ENCODE peak calls at places on chromosomes 12 and 14, in nine cellular contexts. One of them, this sample, is unnamed.
A peak's percentile ranks its signal among the peaks of the same experiment; 100 is the strongest.

GRCh38 chr12:109730306-109731145 is 16.9 kb downstream of the FAM222A start:
- DNase-seq in esophagus squamous epithelium: no peak
- DNase-seq in chondrocyte: peak; percentile 50
- DNase-seq in astrocyte of the spinal cord: no peak
- DNase-seq in tibial artery: no peak
- DNase-seq in body of pancreas: peak; percentile 7
- DNase-seq in A673: no peak
- DNase-seq in lung: no peak
- DNase-seq in fibroblast of pulmonary artery: no peak
- DNase-seq in this sample: no peak

GRCh38 chr12:16359512-16360491 is 12.4 kb downstream of the MGST1 start:
- DNase-seq in astrocyte of the spinal cord: peak; percentile 38
- DNase-seq in body of pancreas: peak; percentile 50
- DNase-seq in tibial artery: peak; percentile 40
- DNase-seq in fibroblast of pulmonary artery: peak; percentile 75
- DNase-seq in lung: no peak
- DNase-seq in chondrocyte: no peak
- DNase-seq in A673: peak; percentile 77
- DNase-seq in esophagus squamous epithelium: no peak
- DNase-seq in this sample: no peak

GRCh38 chr12:108826115-108826806 is 31.1 kb downstream of the SSH1 start:
- DNase-seq in chondrocyte: no peak
- DNase-seq in esophagus squamous epithelium: no peak
- DNase-seq in lung: no peak
- DNase-seq in fibroblast of pulmonary artery: peak; percentile 96
- DNase-seq in A673: no peak
- DNase-seq in astrocyte of the spinal cord: peak; percentile 99
- DNase-seq in body of pancreas: peak; percentile 31
- DNase-seq in tibial artery: peak; percentile 83
- DNase-seq in this sample: peak; percentile 98

GRCh38 chr12:65835256-65835655 is 11.0 kb downstream of the HMGA2 start:
- DNase-seq in fibroblast of pulmonary artery: no peak
- DNase-seq in tibial artery: no peak
- DNase-seq in astrocyte of the spinal cord: no peak
- DNase-seq in esophagus squamous epithelium: no peak
- DNase-seq in chondrocyte: no peak
- DNase-seq in body of pancreas: no peak
- DNase-seq in lung: no peak
- DNase-seq in A673: no peak
- DNase-seq in this sample: no peak

GRCh38 chr12:124334266-124334665 is 39.4 kb downstream of the RFLNA start:
- DNase-seq in tibial artery: no peak
- DNase-seq in body of pancreas: no peak
- DNase-seq in fibroblast of pulmonary artery: no peak
- DNase-seq in esophagus squamous epithelium: no peak
- DNase-seq in A673: no peak
- DNase-seq in astrocyte of the spinal cord: no peak
- DNase-seq in chondrocyte: no peak
- DNase-seq in lung: no peak
- DNase-seq in this sample: no peak

GRCh38 chr12:95262808-95263207 is 45.2 kb downstream of the VEZT start:
- DNase-seq in chondrocyte: no peak
- DNase-seq in fibroblast of pulmonary artery: peak; percentile 60
- DNase-seq in body of pancreas: no peak
- DNase-seq in A673: peak; percentile 51
- DNase-seq in esophagus squamous epithelium: no peak
- DNase-seq in astrocyte of the spinal cord: no peak
- DNase-seq in tibial artery: no peak
- DNase-seq in lung: no peak
- DNase-seq in this sample: no peak

GRCh38 chr14:53564870-53565269 is 391.8 kb downstream of the BMP4 start:
- DNase-seq in A673: no peak
- DNase-seq in tibial artery: no peak
- DNase-seq in fibroblast of pulmonary artery: no peak
- DNase-seq in body of pancreas: no peak
- DNase-seq in astrocyte of the spinal cord: no peak
- DNase-seq in lung: no peak
- DNase-seq in chondrocyte: no peak
- DNase-seq in esophagus squamous epithelium: no peak
- DNase-seq in this sample: no peak

GRCh38 chr14:24282736-24283135 is 11.3 kb upstream of the RABGGTA start:
- DNase-seq in fibroblast of pulmonary artery: no peak
- DNase-seq in astrocyte of the spinal cord: no peak
- DNase-seq in esophagus squamous epithelium: no peak
- DNase-seq in A673: no peak
- DNase-seq in lung: no peak
- DNase-seq in chondrocyte: peak; percentile 51
- DNase-seq in tibial artery: no peak
- DNase-seq in body of pancreas: no peak
- DNase-seq in this sample: no peak

GRCh38 chr12:104455594-104456416 is 943 bp upstream of the CHST11 start:
- DNase-seq in fibroblast of pulmonary artery: no peak
- DNase-seq in astrocyte of the spinal cord: no peak
- DNase-seq in chondrocyte: no peak
- DNase-seq in A673: no peak
- DNase-seq in tibial artery: no peak
- DNase-seq in esophagus squamous epithelium: no peak
- DNase-seq in lung: no peak
- DNase-seq in body of pancreas: no peak
- DNase-seq in this sample: no peak

GRCh38 chr12:104454997-104455396 is 1.8 kb upstream of the CHST11 start:
- DNase-seq in fibroblast of pulmonary artery: peak; percentile 43
- DNase-seq in lung: no peak
- DNase-seq in body of pancreas: no peak
- DNase-seq in astrocyte of the spinal cord: peak; percentile 58
- DNase-seq in tibial artery: no peak
- DNase-seq in chondrocyte: no peak
- DNase-seq in A673: no peak
- DNase-seq in esophagus squamous epithelium: no peak
- DNase-seq in this sample: peak; percentile 69

GRCh38 chr12:104456950-104457745 is 400 bp downstream of the CHST11 start:
- DNase-seq in chondrocyte: no peak
- DNase-seq in body of pancreas: peak; percentile 65
- DNase-seq in tibial artery: peak; percentile 83
- DNase-seq in fibroblast of pulmonary artery: peak; percentile 80
- DNase-seq in astrocyte of the spinal cord: peak; percentile 86
- DNase-seq in A673: peak; percentile 61
- DNase-seq in esophagus squamous epithelium: no peak
- DNase-seq in lung: peak; percentile 60
- DNase-seq in this sample: peak; percentile 81

GRCh38 chr12:104457746-104458644 is 1.2 kb downstream of the CHST11 start:
- DNase-seq in astrocyte of the spinal cord: no peak
- DNase-seq in esophagus squamous epithelium: no peak
- DNase-seq in fibroblast of pulmonary artery: no peak
- DNase-seq in body of pancreas: peak; percentile 37
- DNase-seq in A673: peak; percentile 25
- DNase-seq in lung: no peak
- DNase-seq in chondrocyte: no peak
- DNase-seq in tibial artery: peak; percentile 34
- DNase-seq in this sample: no peak

DNA sequence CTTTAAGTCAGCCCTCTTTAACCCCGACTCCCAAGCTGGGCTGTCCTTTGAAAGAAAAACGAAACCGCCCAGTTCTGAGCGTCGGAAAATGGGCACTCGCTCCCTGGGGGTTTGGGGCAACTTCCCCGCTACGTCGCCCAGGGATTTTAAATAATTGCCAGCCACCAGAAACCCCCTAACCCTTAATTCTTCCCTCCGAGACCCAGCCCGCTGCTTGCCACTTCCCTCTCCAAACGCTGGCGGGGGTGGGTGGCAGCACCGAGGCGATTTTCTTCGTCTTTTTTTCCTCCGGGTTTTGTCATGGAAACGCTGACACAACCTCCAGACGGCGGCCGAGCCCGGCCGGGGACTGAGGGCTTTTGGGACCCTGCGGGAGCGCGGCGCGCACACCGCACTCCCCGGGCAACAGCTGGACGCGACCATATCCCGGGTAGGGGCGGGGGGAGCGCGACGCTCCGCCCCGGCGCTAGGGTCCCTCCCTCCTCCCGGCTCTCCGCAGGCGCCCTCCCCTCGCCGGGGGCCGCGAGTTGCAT is at the start of gene CHST11:
- DNase-seq in body of pancreas: peak; percentile 69
- DNase-seq in lung: peak; percentile 78
- DNase-seq in esophagus squamous epithelium: peak; percentile 18
- DNase-seq in tibial artery: peak; percentile 85
- DNase-seq in chondrocyte: no peak
- DNase-seq in fibroblast of pulmonary artery: peak; percentile 93
- DNase-seq in astrocyte of the spinal cord: peak; percentile 94
- DNase-seq in A673: peak; percentile 80
- DNase-seq in this sample: peak; percentile 97
- TF ChIP-seq CTCF in body of pancreas: peak; percentile 43
- TF ChIP-seq CTCF in lung: no peak
- TF ChIP-seq CTCF in esophagus squamous epithelium: no peak
- TF ChIP-seq CTCF in tibial artery: peak; percentile 52
- TF ChIP-seq CTCF in chondrocyte: peak; percentile 72
- TF ChIP-seq CTCF in fibroblast of pulmonary artery: peak; percentile 39
- TF ChIP-seq CTCF in astrocyte of the spinal cord: peak; percentile 36
- TF ChIP-seq CTCF in A673: peak; percentile 28
- TF ChIP-seq CTCF in this sample: peak; percentile 22

GRCh38 chr14:75258803-75259509 is 19.7 kb upstream of the FOS start:
- DNase-seq in tibial artery: peak; percentile 97
- DNase-seq in A673: peak; percentile 100
- DNase-seq in esophagus squamous epithelium: peak; percentile 94
- DNase-seq in chondrocyte: peak; percentile 99
- DNase-seq in astrocyte of the spinal cord: peak; percentile 100
- DNase-seq in body of pancreas: peak; percentile 100
- DNase-seq in fibroblast of pulmonary artery: peak; percentile 100
- DNase-seq in lung: peak; percentile 99
- DNase-seq in this sample: peak; percentile 100
- TF ChIP-seq CTCF in tibial artery: no peak
- TF ChIP-seq CTCF in A673: no peak
- TF ChIP-seq CTCF in esophagus squamous epithelium: no peak
- TF ChIP-seq CTCF in chondrocyte: no peak
- TF ChIP-seq CTCF in astrocyte of the spinal cord: no peak
- TF ChIP-seq CTCF in body of pancreas: no peak
- TF ChIP-seq CTCF in fibroblast of pulmonary artery: no peak
- TF ChIP-seq CTCF in lung: no peak
- TF ChIP-seq CTCF in this sample: no peak

GRCh38 chr14:102570334-102570995 is 22.0 kb upstream of the RCOR1 start:
- DNase-seq in chondrocyte: no peak
- DNase-seq in tibial artery: no peak
- DNase-seq in lung: no peak
- DNase-seq in esophagus squamous epithelium: no peak
- DNase-seq in A673: no peak
- DNase-seq in body of pancreas: no peak
- DNase-seq in astrocyte of the spinal cord: no peak
- DNase-seq in fibroblast of pulmonary artery: no peak
- DNase-seq in this sample: no peak

GRCh38 chr14:102565331-102565887 is 27.0 kb upstream of the RCOR1 start:
- DNase-seq in tibial artery: no peak
- DNase-seq in astrocyte of the spinal cord: no peak
- DNase-seq in esophagus squamous epithelium: no peak
- DNase-seq in lung: no peak
- DNase-seq in fibroblast of pulmonary artery: no peak
- DNase-seq in chondrocyte: no peak
- DNase-seq in A673: no peak
- DNase-seq in body of pancreas: no peak
- DNase-seq in this sample: no peak

GRCh38 chr14:102565959-102566358 is 26.5 kb upstream of the RCOR1 start:
- DNase-seq in fibroblast of pulmonary artery: no peak
- DNase-seq in tibial artery: no peak
- DNase-seq in esophagus squamous epithelium: no peak
- DNase-seq in A673: no peak
- DNase-seq in body of pancreas: no peak
- DNase-seq in lung: no peak
- DNase-seq in chondrocyte: no peak
- DNase-seq in astrocyte of the spinal cord: no peak
- DNase-seq in this sample: no peak

GRCh38 chr14:102571043-102571442 is 21.4 kb upstream of the RCOR1 start:
- DNase-seq in esophagus squamous epithelium: no peak
- DNase-seq in astrocyte of the spinal cord: no peak
- DNase-seq in chondrocyte: no peak
- DNase-seq in tibial artery: no peak
- DNase-seq in A673: no peak
- DNase-seq in body of pancreas: no peak
- DNase-seq in lung: no peak
- DNase-seq in fibroblast of pulmonary artery: no peak
- DNase-seq in this sample: no peak

DNA sequence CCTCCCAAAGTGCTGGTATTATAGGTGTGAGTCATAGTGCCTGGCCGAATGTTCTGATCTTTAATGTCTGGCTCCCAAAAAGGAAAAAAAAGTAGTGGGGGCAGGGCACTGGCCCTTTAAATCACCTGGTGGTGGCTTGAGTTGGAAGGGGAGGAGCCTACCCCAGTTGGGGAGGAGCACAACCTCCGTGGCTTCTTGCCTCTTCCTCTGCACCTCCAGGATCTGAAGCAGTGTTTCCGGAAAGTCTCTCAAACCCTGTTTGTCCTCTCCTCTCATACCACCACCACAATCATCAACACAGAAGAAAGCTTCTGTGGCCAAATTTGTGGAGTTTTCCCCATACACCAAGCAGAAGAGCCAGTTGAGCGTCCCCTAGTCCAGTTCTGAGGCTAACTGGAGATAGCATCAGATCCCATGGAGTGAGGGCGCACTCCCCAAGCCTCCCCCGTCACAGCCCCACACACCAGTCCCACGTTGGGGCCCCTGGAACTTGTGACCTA is 24.3 kb upstream of the RCOR1 start:
- DNase-seq in chondrocyte: no peak
- DNase-seq in astrocyte of the spinal cord: no peak
- DNase-seq in lung: peak; percentile 49
- DNase-seq in esophagus squamous epithelium: no peak
- DNase-seq in fibroblast of pulmonary artery: no peak
- DNase-seq in tibial artery: no peak
- DNase-seq in A673: no peak
- DNase-seq in body of pancreas: peak; percentile 63
- DNase-seq in this sample: no peak
- TF ChIP-seq CTCF in chondrocyte: no peak
- TF ChIP-seq CTCF in astrocyte of the spinal cord: no peak
- TF ChIP-seq CTCF in lung: no peak
- TF ChIP-seq CTCF in esophagus squamous epithelium: no peak
- TF ChIP-seq CTCF in fibroblast of pulmonary artery: no peak
- TF ChIP-seq CTCF in tibial artery: no peak
- TF ChIP-seq CTCF in A673: no peak
- TF ChIP-seq CTCF in body of pancreas: peak; percentile 23
- TF ChIP-seq CTCF in this sample: no peak

DNA sequence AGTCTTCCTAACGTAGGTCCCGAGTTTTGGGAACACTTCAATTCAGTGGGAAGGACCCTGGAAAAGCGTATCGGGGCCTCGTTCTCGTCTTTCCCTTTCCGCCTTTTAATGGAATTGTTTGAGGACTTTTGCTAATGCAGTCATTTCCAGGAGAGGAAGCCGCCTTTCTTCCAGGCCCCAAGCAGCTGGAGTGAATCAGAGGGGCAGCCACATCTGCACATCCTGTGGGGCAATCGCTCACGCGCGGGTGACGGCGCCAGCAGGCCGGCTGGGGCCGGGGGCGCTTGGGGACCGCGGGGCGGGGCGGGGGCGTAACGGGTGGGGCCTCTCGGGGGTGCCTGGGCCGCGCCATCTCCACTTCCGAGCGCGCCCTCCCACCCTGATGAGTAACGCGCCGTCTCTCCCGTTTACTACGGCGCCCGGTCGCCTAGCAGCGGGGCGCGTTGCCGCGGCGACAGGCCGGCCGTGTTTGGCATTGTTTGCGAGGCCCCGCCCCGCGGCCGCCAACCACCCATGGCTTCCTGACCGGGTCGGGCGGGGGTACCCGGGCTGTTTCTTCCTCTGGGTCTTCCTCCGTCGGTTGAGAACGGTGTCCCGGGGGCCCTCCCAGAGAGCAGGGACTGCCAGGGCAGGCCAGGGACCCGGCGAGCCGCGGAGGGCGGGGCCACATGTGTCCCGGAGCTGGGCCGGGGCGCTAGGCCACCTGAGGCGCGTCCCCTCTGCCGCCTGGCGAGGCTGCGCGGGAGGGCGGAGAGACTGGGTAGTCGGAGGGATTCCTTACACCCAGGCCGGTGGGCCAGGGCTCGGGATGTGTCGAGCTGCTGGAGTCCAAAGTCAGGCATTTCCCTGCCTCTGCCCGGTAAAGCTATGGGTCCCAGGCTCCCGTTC is 2.3 kb downstream of the GSG1 start:
- DNase-seq in tibial artery: peak; percentile 94
- DNase-seq in A673: peak; percentile 96
- DNase-seq in lung: peak; percentile 90
- DNase-seq in chondrocyte: peak; percentile 93
- DNase-seq in fibroblast of pulmonary artery: peak; percentile 97
- DNase-seq in body of pancreas: peak; percentile 88
- DNase-seq in esophagus squamous epithelium: peak; percentile 57
- DNase-seq in astrocyte of the spinal cord: peak; percentile 94
- DNase-seq in this sample: peak; percentile 98
- TF ChIP-seq CTCF in tibial artery: no peak
- TF ChIP-seq CTCF in A673: no peak
- TF ChIP-seq CTCF in lung: no peak
- TF ChIP-seq CTCF in chondrocyte: no peak
- TF ChIP-seq CTCF in fibroblast of pulmonary artery: no peak
- TF ChIP-seq CTCF in body of pancreas: peak; percentile 2
- TF ChIP-seq CTCF in esophagus squamous epithelium: no peak
- TF ChIP-seq CTCF in astrocyte of the spinal cord: no peak
- TF ChIP-seq CTCF in this sample: no peak